ENCODE peak calls at places on chromosomes 7 and 10, in eight cellular contexts. One of them, this sample, is unnamed.
A peak's percentile ranks its signal among the peaks of the same experiment; 100 is the strongest.

GRCh38 chr7:65946895-65947294 is 35.1 kb downstream of the GUSB start:
- DNase-seq in GM13977: no peak
- DNase-seq in GM12891: no peak
- DNase-seq in GM18507: no peak
- DNase-seq in NCI-H2029 treated with DMSO at 0.1 percent for 48 hours: no peak
- DNase-seq in left lobe of liver: no peak
- DNase-seq in ovary: peak; percentile 77
- DNase-seq in sciatic nerve: no peak
- DNase-seq in this sample: no peak

GRCh38 chr7:6833636-6834035 is 7.6 kb upstream of the CCZ1B start:
- DNase-seq in GM13977: no peak
- DNase-seq in GM12891: no peak
- DNase-seq in GM18507: no peak
- DNase-seq in NCI-H2029 treated with DMSO at 0.1 percent for 48 hours: no peak
- DNase-seq in left lobe of liver: no peak
- DNase-seq in ovary: no peak
- DNase-seq in sciatic nerve: no peak
- DNase-seq in this sample: no peak

GRCh38 chr7:70000747-70001348 is 402.6 kb downstream of the AUTS2 start:
- DNase-seq in GM13977: no peak
- DNase-seq in GM12891: no peak
- DNase-seq in GM18507: no peak
- DNase-seq in NCI-H2029 treated with DMSO at 0.1 percent for 48 hours: no peak
- DNase-seq in left lobe of liver: no peak
- DNase-seq in ovary: no peak
- DNase-seq in sciatic nerve: no peak
- DNase-seq in this sample: no peak

GRCh38 chr10:11440250-11441150 is 170.9 kb downstream of the USP6NL start:
- DNase-seq in GM13977: peak; percentile 65
- DNase-seq in GM12891: no peak
- DNase-seq in GM18507: no peak
- DNase-seq in NCI-H2029 treated with DMSO at 0.1 percent for 48 hours: no peak
- DNase-seq in left lobe of liver: no peak
- DNase-seq in ovary: no peak
- DNase-seq in sciatic nerve: no peak
- DNase-seq in this sample: no peak

GRCh38 chr7:91414734-91415133 is 150.5 kb downstream of the FZD1 start:
- DNase-seq in GM13977: no peak
- DNase-seq in GM12891: no peak
- DNase-seq in GM18507: no peak
- DNase-seq in NCI-H2029 treated with DMSO at 0.1 percent for 48 hours: no peak
- DNase-seq in left lobe of liver: no peak
- DNase-seq in ovary: no peak
- DNase-seq in sciatic nerve: no peak
- DNase-seq in this sample: no peak

GRCh38 chr10:110324201-110324804 is 19.6 kb upstream of the SMNDC1 start:
- DNase-seq in GM13977: peak; percentile 48
- DNase-seq in GM12891: no peak
- DNase-seq in GM18507: no peak
- DNase-seq in NCI-H2029 treated with DMSO at 0.1 percent for 48 hours: no peak
- DNase-seq in left lobe of liver: no peak
- DNase-seq in ovary: no peak
- DNase-seq in sciatic nerve: no peak
- DNase-seq in this sample: no peak

GRCh38 chr7:147405621-147406020 is 1184.9 kb upstream of the C7orf33 start:
- DNase-seq in GM13977: no peak
- DNase-seq in GM12891: no peak
- DNase-seq in GM18507: no peak
- DNase-seq in NCI-H2029 treated with DMSO at 0.1 percent for 48 hours: no peak
- DNase-seq in left lobe of liver: no peak
- DNase-seq in ovary: no peak
- DNase-seq in sciatic nerve: no peak
- DNase-seq in this sample: no peak

GRCh38 chr7:2931034-2931415 is 86.9 kb upstream of the GNA12 start:
- DNase-seq in GM13977: no peak
- DNase-seq in GM12891: no peak
- DNase-seq in GM18507: no peak
- DNase-seq in NCI-H2029 treated with DMSO at 0.1 percent for 48 hours: no peak
- DNase-seq in left lobe of liver: no peak
- DNase-seq in ovary: no peak
- DNase-seq in sciatic nerve: peak; percentile 22
- DNase-seq in this sample: no peak

GRCh38 chr7:47635091-47636090 is 53.5 kb upstream of the TNS3 start:
- DNase-seq in GM13977: no peak
- DNase-seq in GM12891: no peak
- DNase-seq in GM18507: no peak
- DNase-seq in NCI-H2029 treated with DMSO at 0.1 percent for 48 hours: peak; percentile 71
- DNase-seq in left lobe of liver: peak; percentile 78
- DNase-seq in ovary: peak; percentile 31
- DNase-seq in sciatic nerve: no peak
- DNase-seq in this sample: no peak

GRCh38 chr7:52639981-52640380 is 395.5 kb upstream of the POM121L12 start:
- DNase-seq in GM13977: no peak
- DNase-seq in GM12891: no peak
- DNase-seq in GM18507: no peak
- DNase-seq in NCI-H2029 treated with DMSO at 0.1 percent for 48 hours: no peak
- DNase-seq in left lobe of liver: no peak
- DNase-seq in ovary: no peak
- DNase-seq in sciatic nerve: no peak
- DNase-seq in this sample: no peak

GRCh38 chr10:123744226-123744536 is 78.0 kb downstream of the GPR26 start:
- DNase-seq in GM13977: no peak
- DNase-seq in GM12891: no peak
- DNase-seq in GM18507: no peak
- DNase-seq in NCI-H2029 treated with DMSO at 0.1 percent for 48 hours: no peak
- DNase-seq in left lobe of liver: no peak
- DNase-seq in ovary: no peak
- DNase-seq in sciatic nerve: no peak
- DNase-seq in this sample: no peak

GRCh38 chr10:127997241-127997640 is 90.3 kb downstream of the PTPRE start:
- DNase-seq in GM13977: no peak
- DNase-seq in GM12891: no peak
- DNase-seq in GM18507: no peak
- DNase-seq in NCI-H2029 treated with DMSO at 0.1 percent for 48 hours: no peak
- DNase-seq in left lobe of liver: no peak
- DNase-seq in ovary: no peak
- DNase-seq in sciatic nerve: no peak
- DNase-seq in this sample: no peak

This sample was measured in heart right ventricle.